ENCODE peak calls at places on chromosome 22, in six cellular contexts. One of them, this sample, is unnamed.

GRCh38 chr22:21725956-21726649 is 9.5 kb downstream of the YPEL1 start:
- DNase-seq in GM12878: no peak
- DNase-seq in endothelial cell of umbilical vein: no peak
- DNase-seq in HepG2: no peak
- DNase-seq in A549: no peak
- DNase-seq in K562: peak
- DNase-seq in this sample: no peak

GRCh38 chr22:31243339-31244043 is 31.4 kb downstream of the LIMK2 start:
- DNase-seq in endothelial cell of umbilical vein: peak
- DNase-seq in K562: no peak
- DNase-seq in A549: no peak
- DNase-seq in HepG2: no peak
- DNase-seq in GM12878: no peak
- DNase-seq in this sample: no peak

GRCh38 chr22:27377501-27377900 is 424.1 kb downstream of the MN1 start:
- DNase-seq in GM12878: no peak
- DNase-seq in HepG2: no peak
- DNase-seq in A549: no peak
- DNase-seq in endothelial cell of umbilical vein: no peak
- DNase-seq in K562: no peak
- DNase-seq in this sample: no peak

GRCh38 chr22:43972931-43973330 is 17.7 kb downstream of the SAMM50 start:
- DNase-seq in K562: no peak
- DNase-seq in HepG2: no peak
- DNase-seq in endothelial cell of umbilical vein: no peak
- DNase-seq in A549: no peak
- DNase-seq in GM12878: no peak
- DNase-seq in this sample: no peak

GRCh38 chr22:36285017-36285416 is 32.1 kb downstream of the APOL1 start:
- DNase-seq in A549: no peak
- DNase-seq in endothelial cell of umbilical vein: no peak
- DNase-seq in K562: no peak
- DNase-seq in HepG2: no peak
- DNase-seq in GM12878: no peak
- DNase-seq in this sample: no peak

GRCh38 chr22:21569459-21570161 is 2.1 kb downstream of the UBE2L3 start:
- DNase-seq in K562: no peak
- DNase-seq in GM12878: no peak
- DNase-seq in HepG2: no peak
- DNase-seq in endothelial cell of umbilical vein: no peak
- DNase-seq in A549: no peak
- DNase-seq in this sample: peak

GRCh38 chr22:25111579-25112517 is 87.8 kb upstream of the CRYBB3 start:
- DNase-seq in A549: no peak
- DNase-seq in HepG2: no peak
- DNase-seq in GM12878: no peak
- DNase-seq in K562: peak
- DNase-seq in endothelial cell of umbilical vein: peak
- DNase-seq in this sample: peak

GRCh38 chr22:49964136-49964492 is 3.5 kb downstream of the PIM3 start:
- DNase-seq in K562: no peak
- DNase-seq in endothelial cell of umbilical vein: no peak
- DNase-seq in HepG2: no peak
- DNase-seq in A549: no peak
- DNase-seq in GM12878: no peak
- DNase-seq in this sample: no peak

GRCh38 chr22:36823177-36823839 is 6.5 kb upstream of the PVALB start:
- DNase-seq in HepG2: no peak
- DNase-seq in K562: no peak
- DNase-seq in endothelial cell of umbilical vein: peak
- DNase-seq in A549: no peak
- DNase-seq in GM12878: no peak
- DNase-seq in this sample: no peak

GRCh38 chr22:35418726-35419125 is 18.8 kb downstream of the MCM5 start:
- DNase-seq in endothelial cell of umbilical vein: no peak
- DNase-seq in K562: no peak
- DNase-seq in GM12878: no peak
- DNase-seq in HepG2: no peak
- DNase-seq in A549: no peak
- DNase-seq in this sample: no peak

GRCh38 chr22:27485842-27486241 is 315.7 kb downstream of the MN1 start:
- DNase-seq in HepG2: no peak
- DNase-seq in endothelial cell of umbilical vein: no peak
- DNase-seq in GM12878: no peak
- DNase-seq in K562: no peak
- DNase-seq in A549: no peak
- DNase-seq in this sample: no peak

GRCh38 chr22:32076726-32077550 is 33.9 kb downstream of the SLC5A1 start:
- DNase-seq in K562: no peak
- DNase-seq in endothelial cell of umbilical vein: no peak
- DNase-seq in GM12878: no peak
- DNase-seq in HepG2: no peak
- DNase-seq in A549: no peak
- DNase-seq in this sample: no peak

GRCh38 chr22:19797631-19798319 is 37.2 kb downstream of the TBX1 start:
- DNase-seq in K562: no peak
- DNase-seq in HepG2: no peak
- DNase-seq in GM12878: no peak
- DNase-seq in A549: no peak
- DNase-seq in endothelial cell of umbilical vein: no peak
- DNase-seq in this sample: no peak

GRCh38 chr22:29171721-29172120 is 34.0 kb upstream of the EMID1 start:
- DNase-seq in endothelial cell of umbilical vein: no peak
- DNase-seq in GM12878: no peak
- DNase-seq in A549: no peak
- DNase-seq in HepG2: no peak
- DNase-seq in K562: no peak
- DNase-seq in this sample: no peak

GRCh38 chr22:29165336-29166060 is 40.2 kb upstream of the EMID1 start:
- DNase-seq in A549: no peak
- DNase-seq in K562: no peak
- DNase-seq in HepG2: no peak
- DNase-seq in GM12878: no peak
- DNase-seq in endothelial cell of umbilical vein: no peak
- DNase-seq in this sample: peak

GRCh38 chr22:29167032-29167911 is 38.4 kb upstream of the EMID1 start:
- DNase-seq in GM12878: peak
- DNase-seq in K562: no peak
- DNase-seq in HepG2: no peak
- DNase-seq in endothelial cell of umbilical vein: no peak
- DNase-seq in A549: no peak
- DNase-seq in this sample: peak

GRCh38 chr22:29163808-29164207 is 41.9 kb upstream of the EMID1 start:
- DNase-seq in GM12878: no peak
- DNase-seq in A549: no peak
- DNase-seq in endothelial cell of umbilical vein: no peak
- DNase-seq in HepG2: no peak
- DNase-seq in K562: no peak
- DNase-seq in this sample: no peak

GRCh38 chr22:29166180-29166579 is 39.5 kb upstream of the EMID1 start:
- DNase-seq in A549: no peak
- DNase-seq in endothelial cell of umbilical vein: no peak
- DNase-seq in HepG2: no peak
- DNase-seq in K562: no peak
- DNase-seq in GM12878: no peak
- DNase-seq in this sample: no peak
- TF ChIP-seq MYC in A549: no peak
- TF ChIP-seq MYC in endothelial cell of umbilical vein: no peak
- TF ChIP-seq MYC in HepG2: no peak
- TF ChIP-seq MYC in K562: no peak
- TF ChIP-seq MYC in GM12878: no peak
- TF ChIP-seq MYC in this sample: no peak

DNA sequence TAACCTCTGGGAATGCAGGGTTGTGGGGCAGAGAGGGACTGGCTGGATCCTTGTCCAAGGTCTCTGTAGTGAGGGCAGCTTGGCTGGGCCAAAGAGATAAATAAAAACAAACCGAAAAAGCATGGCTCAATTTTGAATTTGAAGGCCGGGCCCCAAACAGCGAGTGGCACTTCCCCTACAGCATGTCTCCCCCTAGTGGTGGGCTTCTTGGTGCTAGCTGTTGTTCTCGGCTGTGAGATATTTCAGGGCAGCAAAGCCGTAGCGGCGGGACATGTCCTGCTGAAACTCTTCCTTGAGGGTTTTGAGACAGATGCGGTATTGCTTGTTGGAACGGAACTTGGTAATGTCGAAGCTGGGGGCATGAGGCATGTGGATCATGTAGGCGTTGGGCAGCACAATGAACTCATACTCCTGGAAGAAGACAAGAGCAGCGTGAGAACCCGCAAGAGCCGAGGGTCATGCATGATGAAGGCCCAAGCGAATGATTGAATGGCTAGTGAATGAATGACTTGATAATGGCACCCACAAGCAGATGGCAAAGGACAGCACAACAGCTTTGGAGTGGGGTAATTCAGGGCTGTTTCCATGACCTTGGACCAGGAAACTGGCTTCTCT is 216.1 kb upstream of the SYN3 start:
- DNase-seq in HepG2: peak
- DNase-seq in GM12878: no peak
- DNase-seq in K562: peak
- DNase-seq in endothelial cell of umbilical vein: no peak
- DNase-seq in A549: no peak
- DNase-seq in this sample: peak
- TF ChIP-seq MAX in HepG2: no peak
- TF ChIP-seq MAX in GM12878: no peak
- TF ChIP-seq MAX in K562: no peak
- TF ChIP-seq MAX in endothelial cell of umbilical vein: no peak
- TF ChIP-seq MAX in A549: no peak
- TF ChIP-seq MAX in this sample: no peak

GRCh38 chr22:18077639-18078328 is at the start of gene PEX26:
- DNase-seq in A549: peak
- DNase-seq in endothelial cell of umbilical vein: peak
- DNase-seq in HepG2: peak
- DNase-seq in K562: peak
- DNase-seq in GM12878: peak
- DNase-seq in this sample: peak
- TF ChIP-seq MYC in A549: no peak
- TF ChIP-seq MYC in endothelial cell of umbilical vein: no peak
- TF ChIP-seq MYC in HepG2: peak
- TF ChIP-seq MYC in K562: peak
- TF ChIP-seq MYC in GM12878: no peak
- TF ChIP-seq MYC in this sample: no peak

GRCh38 chr22:41979423-41980250 is 10.4 kb downstream of the SEPTIN3 start:
- DNase-seq in HepG2: no peak
- DNase-seq in A549: no peak
- DNase-seq in K562: no peak
- DNase-seq in endothelial cell of umbilical vein: no peak
- DNase-seq in GM12878: no peak
- DNase-seq in this sample: no peak
- TF ChIP-seq MAX in HepG2: no peak
- TF ChIP-seq MAX in A549: no peak
- TF ChIP-seq MAX in K562: no peak
- TF ChIP-seq MAX in endothelial cell of umbilical vein: no peak
- TF ChIP-seq MAX in GM12878: no peak
- TF ChIP-seq MAX in this sample: no peak